ENCODE peak calls at places on chromosomes 6 and 20, in four cellular contexts. One of them, this sample, is unnamed.

GRCh38 chr20:33339515-33340058 is 56.6 kb downstream of the BPIFB1 start:
- DNase-seq in activated T-helper 2 cell treated with anti-CD3 and anti-CD28 coated beads, Interferon-gamma antibody, Interleukin-2, Interleukin-4, amounts not matched to agents 10 μg/mL and 5 μg/mL and 100 μg/mL, durations not matched to agents 14 hours and 24 hours and 36 hours: no peak
- DNase-seq in NCI-H774: no peak
- DNase-seq in COR-L47: no peak
- DNase-seq in this sample: no peak

GRCh38 chr6:41970436-41970846 is 28.8 kb upstream of the CCND3 start:
- DNase-seq in COR-L47: no peak
- DNase-seq in NCI-H774: no peak
- DNase-seq in activated T-helper 2 cell treated with anti-CD3 and anti-CD28 coated beads, Interferon-gamma antibody, Interleukin-2, Interleukin-4, amounts not matched to agents 10 μg/mL and 5 μg/mL and 100 μg/mL, durations not matched to agents 14 hours and 24 hours and 36 hours: no peak
- DNase-seq in this sample: no peak

GRCh38 chr6:143634486-143634885 is 43.3 kb upstream of the PHACTR2 start:
- DNase-seq in activated T-helper 2 cell treated with anti-CD3 and anti-CD28 coated beads, Interferon-gamma antibody, Interleukin-2, Interleukin-4, amounts not matched to agents 10 μg/mL and 5 μg/mL and 100 μg/mL, durations not matched to agents 14 hours and 24 hours and 36 hours: no peak
- DNase-seq in NCI-H774: no peak
- DNase-seq in COR-L47: peak; percentile 85
- DNase-seq in this sample: peak; percentile 97

GRCh38 chr6:69942485-69942884 is 76.1 kb downstream of the COL19A1 start:
- DNase-seq in activated T-helper 2 cell treated with anti-CD3 and anti-CD28 coated beads, Interferon-gamma antibody, Interleukin-2, Interleukin-4, amounts not matched to agents 10 μg/mL and 5 μg/mL and 100 μg/mL, durations not matched to agents 14 hours and 24 hours and 36 hours: no peak
- DNase-seq in NCI-H774: no peak
- DNase-seq in COR-L47: no peak
- DNase-seq in this sample: no peak

GRCh38 chr6:43052842-43053544 is 658 bp downstream of the CUL7 start:
- DNase-seq in activated T-helper 2 cell treated with anti-CD3 and anti-CD28 coated beads, Interferon-gamma antibody, Interleukin-2, Interleukin-4, amounts not matched to agents 10 μg/mL and 5 μg/mL and 100 μg/mL, durations not matched to agents 14 hours and 24 hours and 36 hours: no peak
- DNase-seq in COR-L47: no peak
- DNase-seq in NCI-H774: no peak
- DNase-seq in this sample: peak; percentile 44

GRCh38 chr6:161919711-161920110 is 645.9 kb upstream of the AGPAT4 start:
- DNase-seq in NCI-H774: no peak
- DNase-seq in COR-L47: no peak
- DNase-seq in activated T-helper 2 cell treated with anti-CD3 and anti-CD28 coated beads, Interferon-gamma antibody, Interleukin-2, Interleukin-4, amounts not matched to agents 10 μg/mL and 5 μg/mL and 100 μg/mL, durations not matched to agents 14 hours and 24 hours and 36 hours: no peak
- DNase-seq in this sample: no peak

GRCh38 chr20:14992071-14992654 is 654.8 kb upstream of the FLRT3 start:
- DNase-seq in COR-L47: no peak
- DNase-seq in NCI-H774: no peak
- DNase-seq in activated T-helper 2 cell treated with anti-CD3 and anti-CD28 coated beads, Interferon-gamma antibody, Interleukin-2, Interleukin-4, amounts not matched to agents 10 μg/mL and 5 μg/mL and 100 μg/mL, durations not matched to agents 14 hours and 24 hours and 36 hours: no peak
- DNase-seq in this sample: no peak

GRCh38 chr6:41562633-41562975 is 16.4 kb downstream of the FOXP4 start:
- DNase-seq in activated T-helper 2 cell treated with anti-CD3 and anti-CD28 coated beads, Interferon-gamma antibody, Interleukin-2, Interleukin-4, amounts not matched to agents 10 μg/mL and 5 μg/mL and 100 μg/mL, durations not matched to agents 14 hours and 24 hours and 36 hours: no peak
- DNase-seq in NCI-H774: no peak
- DNase-seq in COR-L47: no peak
- DNase-seq in this sample: no peak

GRCh38 chr6:86192123-86192522 is 549.4 kb upstream of the SYNCRIP start:
- DNase-seq in COR-L47: peak; percentile 0
- DNase-seq in activated T-helper 2 cell treated with anti-CD3 and anti-CD28 coated beads, Interferon-gamma antibody, Interleukin-2, Interleukin-4, amounts not matched to agents 10 μg/mL and 5 μg/mL and 100 μg/mL, durations not matched to agents 14 hours and 24 hours and 36 hours: no peak
- DNase-seq in NCI-H774: no peak
- DNase-seq in this sample: peak; percentile 8

GRCh38 chr6:161169060-161169459 is 104.8 kb downstream of the AGPAT4 start:
- DNase-seq in COR-L47: no peak
- DNase-seq in activated T-helper 2 cell treated with anti-CD3 and anti-CD28 coated beads, Interferon-gamma antibody, Interleukin-2, Interleukin-4, amounts not matched to agents 10 μg/mL and 5 μg/mL and 100 μg/mL, durations not matched to agents 14 hours and 24 hours and 36 hours: no peak
- DNase-seq in NCI-H774: no peak
- DNase-seq in this sample: peak; percentile 36

GRCh38 chr6:151096255-151096612 is 143.5 kb upstream of the AKAP12 start:
- DNase-seq in NCI-H774: no peak
- DNase-seq in COR-L47: no peak
- DNase-seq in activated T-helper 2 cell treated with anti-CD3 and anti-CD28 coated beads, Interferon-gamma antibody, Interleukin-2, Interleukin-4, amounts not matched to agents 10 μg/mL and 5 μg/mL and 100 μg/mL, durations not matched to agents 14 hours and 24 hours and 36 hours: no peak
- DNase-seq in this sample: peak; percentile 70

GRCh38 chr20:1299522-1299921 is 29.4 kb downstream of the SDCBP2 start:
- DNase-seq in NCI-H774: no peak
- DNase-seq in activated T-helper 2 cell treated with anti-CD3 and anti-CD28 coated beads, Interferon-gamma antibody, Interleukin-2, Interleukin-4, amounts not matched to agents 10 μg/mL and 5 μg/mL and 100 μg/mL, durations not matched to agents 14 hours and 24 hours and 36 hours: no peak
- DNase-seq in COR-L47: peak; percentile 49
- DNase-seq in this sample: peak; percentile 40

GRCh38 chr20:21353236-21353635 is 44.1 kb downstream of the NKX2-4 start:
- DNase-seq in activated T-helper 2 cell treated with anti-CD3 and anti-CD28 coated beads, Interferon-gamma antibody, Interleukin-2, Interleukin-4, amounts not matched to agents 10 μg/mL and 5 μg/mL and 100 μg/mL, durations not matched to agents 14 hours and 24 hours and 36 hours: no peak
- DNase-seq in NCI-H774: no peak
- DNase-seq in COR-L47: no peak
- DNase-seq in this sample: no peak

GRCh38 chr6:19578489-19578888 is 258.7 kb upstream of the ID4 start:
- DNase-seq in COR-L47: no peak
- DNase-seq in NCI-H774: no peak
- DNase-seq in activated T-helper 2 cell treated with anti-CD3 and anti-CD28 coated beads, Interferon-gamma antibody, Interleukin-2, Interleukin-4, amounts not matched to agents 10 μg/mL and 5 μg/mL and 100 μg/mL, durations not matched to agents 14 hours and 24 hours and 36 hours: no peak
- DNase-seq in this sample: no peak

GRCh38 chr20:62376112-62377063 is 9.3 kb upstream of the LAMA5 start:
- DNase-seq in COR-L47: no peak
- DNase-seq in activated T-helper 2 cell treated with anti-CD3 and anti-CD28 coated beads, Interferon-gamma antibody, Interleukin-2, Interleukin-4, amounts not matched to agents 10 μg/mL and 5 μg/mL and 100 μg/mL, durations not matched to agents 14 hours and 24 hours and 36 hours: no peak
- DNase-seq in NCI-H774: no peak
- DNase-seq in this sample: no peak

GRCh38 chr6:129329677-129330076 is 380.3 kb downstream of the ARHGAP18 start:
- DNase-seq in NCI-H774: no peak
- DNase-seq in activated T-helper 2 cell treated with anti-CD3 and anti-CD28 coated beads, Interferon-gamma antibody, Interleukin-2, Interleukin-4, amounts not matched to agents 10 μg/mL and 5 μg/mL and 100 μg/mL, durations not matched to agents 14 hours and 24 hours and 36 hours: no peak
- DNase-seq in COR-L47: no peak
- DNase-seq in this sample: peak; percentile 89

GRCh38 chr6:158231551-158232444 is 63.6 kb downstream of the GTF2H5 start:
- DNase-seq in NCI-H774: peak; percentile 69
- DNase-seq in COR-L47: peak; percentile 27
- DNase-seq in activated T-helper 2 cell treated with anti-CD3 and anti-CD28 coated beads, Interferon-gamma antibody, Interleukin-2, Interleukin-4, amounts not matched to agents 10 μg/mL and 5 μg/mL and 100 μg/mL, durations not matched to agents 14 hours and 24 hours and 36 hours: peak; percentile 68
- DNase-seq in this sample: peak; percentile 89

GRCh38 chr20:23917024-23917725 is 37.6 kb upstream of the CST5 start:
- DNase-seq in COR-L47: no peak
- DNase-seq in NCI-H774: no peak
- DNase-seq in activated T-helper 2 cell treated with anti-CD3 and anti-CD28 coated beads, Interferon-gamma antibody, Interleukin-2, Interleukin-4, amounts not matched to agents 10 μg/mL and 5 μg/mL and 100 μg/mL, durations not matched to agents 14 hours and 24 hours and 36 hours: no peak
- DNase-seq in this sample: no peak

GRCh38 chr6:34493344-34493743 is 27.5 kb downstream of the PACSIN1 start:
- DNase-seq in activated T-helper 2 cell treated with anti-CD3 and anti-CD28 coated beads, Interferon-gamma antibody, Interleukin-2, Interleukin-4, amounts not matched to agents 10 μg/mL and 5 μg/mL and 100 μg/mL, durations not matched to agents 14 hours and 24 hours and 36 hours: no peak
- DNase-seq in COR-L47: no peak
- DNase-seq in NCI-H774: no peak
- DNase-seq in this sample: no peak

GRCh38 chr6:27213544-27214125 is 33.9 kb upstream of the PRSS16 start:
- DNase-seq in NCI-H774: no peak
- DNase-seq in activated T-helper 2 cell treated with anti-CD3 and anti-CD28 coated beads, Interferon-gamma antibody, Interleukin-2, Interleukin-4, amounts not matched to agents 10 μg/mL and 5 μg/mL and 100 μg/mL, durations not matched to agents 14 hours and 24 hours and 36 hours: no peak
- DNase-seq in COR-L47: no peak
- DNase-seq in this sample: no peak

GRCh38 chr6:137286926-137287325 is 67.7 kb upstream of the IFNGR1 start:
- DNase-seq in NCI-H774: no peak
- DNase-seq in activated T-helper 2 cell treated with anti-CD3 and anti-CD28 coated beads, Interferon-gamma antibody, Interleukin-2, Interleukin-4, amounts not matched to agents 10 μg/mL and 5 μg/mL and 100 μg/mL, durations not matched to agents 14 hours and 24 hours and 36 hours: no peak
- DNase-seq in COR-L47: no peak
- DNase-seq in this sample: no peak

This sample was measured in NCI-H146.